ENCODE peak calls at places on chromosomes 4 and X, in four cellular contexts. One of them, this sample, is unnamed.

GRCh38 chrX:39869846-39870601 is 227.7 kb downstream of the BCOR start:
- DNase-seq in mucosa of descending colon: no peak
- DNase-seq in astrocyte: peak
- DNase-seq in brain microvascular endothelial cell: peak
- DNase-seq in this sample: peak

GRCh38 chr4:69322055-69322454 is 41.8 kb downstream of the UGT2B28 start:
- DNase-seq in mucosa of descending colon: no peak
- DNase-seq in astrocyte: peak
- DNase-seq in brain microvascular endothelial cell: peak
- DNase-seq in this sample: peak

GRCh38 chr4:53119685-53120084 is 246.2 kb downstream of the SCFD2 start:
- DNase-seq in mucosa of descending colon: no peak
- DNase-seq in astrocyte: peak
- DNase-seq in brain microvascular endothelial cell: peak
- DNase-seq in this sample: peak

GRCh38 chr4:169107528-169107927 is 97.5 kb upstream of the CBR4 start:
- DNase-seq in mucosa of descending colon: no peak
- DNase-seq in astrocyte: no peak
- DNase-seq in brain microvascular endothelial cell: no peak
- DNase-seq in this sample: no peak

GRCh38 chr4:90137545-90137944 is 10.4 kb downstream of the CCSER1 start:
- DNase-seq in mucosa of descending colon: no peak
- DNase-seq in astrocyte: no peak
- DNase-seq in brain microvascular endothelial cell: no peak
- DNase-seq in this sample: no peak

GRCh38 chrX:21711126-21711847 is 46.6 kb downstream of the SMPX start:
- DNase-seq in mucosa of descending colon: no peak
- DNase-seq in astrocyte: no peak
- DNase-seq in brain microvascular endothelial cell: no peak
- DNase-seq in this sample: no peak

GRCh38 chr4:28557755-28558154 is 1697.1 kb downstream of the STIM2 start:
- DNase-seq in mucosa of descending colon: no peak
- DNase-seq in astrocyte: no peak
- DNase-seq in brain microvascular endothelial cell: peak
- DNase-seq in this sample: peak

GRCh38 chr4:87109945-87110344 is 110.5 kb downstream of the KLHL8 start:
- DNase-seq in mucosa of descending colon: no peak
- DNase-seq in astrocyte: no peak
- DNase-seq in brain microvascular endothelial cell: no peak
- DNase-seq in this sample: no peak

GRCh38 chrX:118698516-118699247 is 28.7 kb upstream of the IL13RA1 start:
- DNase-seq in mucosa of descending colon: no peak
- DNase-seq in astrocyte: no peak
- DNase-seq in brain microvascular endothelial cell: peak
- DNase-seq in this sample: peak

GRCh38 chrX:53287493-53288138 is 6.2 kb upstream of the IQSEC2 start:
- DNase-seq in mucosa of descending colon: peak
- DNase-seq in astrocyte: peak
- DNase-seq in brain microvascular endothelial cell: peak
- DNase-seq in this sample: peak

GRCh38 chr4:101762025-101762424 is 28.5 kb upstream of the BANK1 start:
- DNase-seq in mucosa of descending colon: no peak
- DNase-seq in astrocyte: no peak
- DNase-seq in brain microvascular endothelial cell: no peak
- DNase-seq in this sample: no peak

GRCh38 chr4:175066923-175067627 is 148.9 kb downstream of the ADAM29 start:
- DNase-seq in mucosa of descending colon: no peak
- DNase-seq in astrocyte: no peak
- DNase-seq in brain microvascular endothelial cell: no peak
- DNase-seq in this sample: no peak

GRCh38 chr4:95627004-95627403 is 78.2 kb upstream of the UNC5C start:
- DNase-seq in mucosa of descending colon: no peak
- DNase-seq in astrocyte: no peak
- DNase-seq in brain microvascular endothelial cell: peak
- DNase-seq in this sample: peak

GRCh38 chrX:63050225-63050624 is 300.9 kb downstream of the SPIN4 start:
- DNase-seq in mucosa of descending colon: no peak
- DNase-seq in astrocyte: no peak
- DNase-seq in brain microvascular endothelial cell: no peak
- DNase-seq in this sample: no peak

GRCh38 chrX:1491851-1492349 is 39.2 kb upstream of the ASMTL start:
- DNase-seq in mucosa of descending colon: no peak
- DNase-seq in astrocyte: no peak
- DNase-seq in brain microvascular endothelial cell: peak
- DNase-seq in this sample: peak

GRCh38 chrX:132292753-132293152 is 73.5 kb upstream of the RAP2C start:
- DNase-seq in mucosa of descending colon: no peak
- DNase-seq in astrocyte: peak
- DNase-seq in brain microvascular endothelial cell: peak
- DNase-seq in this sample: peak

GRCh38 chrX:43065978-43066377 is 288.0 kb upstream of the PPP1R2C start:
- DNase-seq in mucosa of descending colon: no peak
- DNase-seq in astrocyte: no peak
- DNase-seq in brain microvascular endothelial cell: no peak
- DNase-seq in this sample: peak

GRCh38 chr4:25367004-25367621 is 9.9 kb upstream of the ANAPC4 start:
- DNase-seq in mucosa of descending colon: no peak
- DNase-seq in astrocyte: peak
- DNase-seq in brain microvascular endothelial cell: no peak
- DNase-seq in this sample: peak

GRCh38 chr4:6239486-6239885 is 30.2 kb upstream of the WFS1 start:
- DNase-seq in mucosa of descending colon: no peak
- DNase-seq in astrocyte: no peak
- DNase-seq in brain microvascular endothelial cell: no peak
- DNase-seq in this sample: no peak

GRCh38 chr4:2009651-2010233 is 968 bp upstream of the NELFA start:
- DNase-seq in mucosa of descending colon: peak
- DNase-seq in astrocyte: peak
- DNase-seq in brain microvascular endothelial cell: peak
- DNase-seq in this sample: peak

GRCh38 chr4:80610845-80611244 is 275.3 kb downstream of the CFAP299 start:
- DNase-seq in mucosa of descending colon: no peak
- DNase-seq in astrocyte: peak
- DNase-seq in brain microvascular endothelial cell: peak
- DNase-seq in this sample: peak

GRCh38 chrX:17488036-17488435 is 113.0 kb downstream of the NHS start:
- DNase-seq in mucosa of descending colon: no peak
- DNase-seq in astrocyte: peak
- DNase-seq in brain microvascular endothelial cell: peak
- DNase-seq in this sample: peak

GRCh38 chr4:120994521-120994920 is 72.0 kb upstream of the PRDM5 start:
- DNase-seq in mucosa of descending colon: no peak
- DNase-seq in astrocyte: no peak
- DNase-seq in brain microvascular endothelial cell: no peak
- DNase-seq in this sample: no peak

GRCh38 chrX:108558217-108558616 is 118.6 kb downstream of the COL4A5 start:
- DNase-seq in mucosa of descending colon: no peak
- DNase-seq in astrocyte: no peak
- DNase-seq in brain microvascular endothelial cell: no peak
- DNase-seq in this sample: no peak

GRCh38 chrX:39762266-39762841 is 335.4 kb downstream of the BCOR start:
- DNase-seq in mucosa of descending colon: no peak
- DNase-seq in astrocyte: peak
- DNase-seq in brain microvascular endothelial cell: peak
- DNase-seq in this sample: peak

GRCh38 chr4:1968667-1969295 is 40.0 kb downstream of the NELFA start:
- DNase-seq in mucosa of descending colon: no peak
- DNase-seq in astrocyte: no peak
- DNase-seq in brain microvascular endothelial cell: no peak
- DNase-seq in this sample: no peak

GRCh38 chr4:68348577-68348976 is 1.3 kb downstream of the YTHDC1 start:
- DNase-seq in mucosa of descending colon: no peak
- DNase-seq in astrocyte: no peak
- DNase-seq in brain microvascular endothelial cell: no peak
- DNase-seq in this sample: no peak

GRCh38 chr4:44661940-44662622 is 10.7 kb upstream of the YIPF7 start:
- DNase-seq in mucosa of descending colon: no peak
- DNase-seq in astrocyte: no peak
- DNase-seq in brain microvascular endothelial cell: no peak
- DNase-seq in this sample: no peak

GRCh38 chr4:113050361-113050760 is 908 bp downstream of the ANK2 start:
- DNase-seq in mucosa of descending colon: no peak
- DNase-seq in astrocyte: no peak
- DNase-seq in brain microvascular endothelial cell: no peak
- DNase-seq in this sample: no peak

GRCh38 chr4:113411496-113411938 is 350.0 kb downstream of the CAMK2D start:
- DNase-seq in mucosa of descending colon: no peak
- DNase-seq in astrocyte: peak
- DNase-seq in brain microvascular endothelial cell: peak
- DNase-seq in this sample: peak

GRCh38 chrX:45196701-45197100 is 4.0 kb downstream of the DIPK2B start:
- DNase-seq in mucosa of descending colon: no peak
- DNase-seq in astrocyte: peak
- DNase-seq in brain microvascular endothelial cell: peak
- DNase-seq in this sample: peak

GRCh38 chrX:106621836-106622235 is 10.1 kb downstream of the RADX start:
- DNase-seq in mucosa of descending colon: no peak
- DNase-seq in astrocyte: no peak
- DNase-seq in brain microvascular endothelial cell: no peak
- DNase-seq in this sample: no peak

GRCh38 chrX:106615041-106615440 is 3.3 kb downstream of the RADX start:
- DNase-seq in mucosa of descending colon: no peak
- DNase-seq in astrocyte: peak
- DNase-seq in brain microvascular endothelial cell: no peak
- DNase-seq in this sample: no peak

DNA sequence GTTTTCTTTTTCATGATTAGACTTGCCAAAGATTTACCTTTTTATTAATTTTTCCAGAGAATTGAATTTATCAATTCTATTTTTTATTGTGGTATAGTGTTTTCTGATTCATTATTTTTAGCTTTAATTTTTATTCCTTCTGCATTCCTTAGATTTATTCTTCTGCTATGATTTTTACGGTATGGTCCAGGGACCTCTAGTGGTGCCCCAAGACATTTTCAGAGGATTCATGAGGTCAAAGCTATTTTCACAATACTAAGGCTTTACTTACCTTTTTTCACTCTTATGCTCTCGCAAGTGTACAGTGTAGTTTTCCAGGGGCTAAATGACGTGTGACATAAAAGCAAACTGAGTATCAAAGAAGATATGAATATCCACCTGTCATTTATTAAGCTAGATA is 8.0 kb downstream of the RADX start:
- DNase-seq in mucosa of descending colon: no peak
- DNase-seq in astrocyte: no peak
- DNase-seq in brain microvascular endothelial cell: no peak
- DNase-seq in this sample: peak
- TF ChIP-seq CTCF in mucosa of descending colon: no peak
- TF ChIP-seq CTCF in astrocyte: peak
- TF ChIP-seq CTCF in brain microvascular endothelial cell: peak
- TF ChIP-seq CTCF in this sample: peak

DNA sequence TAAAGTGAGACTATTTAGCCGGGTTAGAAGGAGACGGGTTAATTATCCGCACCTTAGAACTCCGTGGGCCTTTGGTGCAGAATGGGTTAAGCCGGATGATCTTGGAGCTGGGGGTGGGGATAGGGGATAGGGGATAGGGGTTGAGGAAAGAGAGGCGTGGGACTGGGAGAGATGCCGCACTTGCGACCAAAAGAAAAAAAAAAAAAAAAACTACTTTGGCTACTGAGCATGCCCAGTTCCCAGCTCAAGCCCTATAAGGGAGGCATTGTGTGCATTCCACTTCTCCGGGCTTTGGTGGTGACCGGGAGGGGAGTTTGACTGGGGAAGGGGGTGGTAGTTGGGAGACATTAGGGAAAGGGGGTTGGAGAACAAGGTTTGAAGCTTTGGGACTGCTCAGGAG is at the start of gene SLITRK4:
- DNase-seq in mucosa of descending colon: peak
- DNase-seq in astrocyte: no peak
- DNase-seq in brain microvascular endothelial cell: no peak
- DNase-seq in this sample: peak
- H3K4me3 ChIP-seq in mucosa of descending colon: no peak
- H3K4me3 ChIP-seq in astrocyte: no peak
- H3K4me3 ChIP-seq in brain microvascular endothelial cell: peak
- H3K4me3 ChIP-seq in this sample: peak

GRCh38 chrX:46573331-46573895 is at the start of gene CHST7:
- DNase-seq in mucosa of descending colon: peak
- DNase-seq in astrocyte: peak
- DNase-seq in brain microvascular endothelial cell: peak
- DNase-seq in this sample: peak

GRCh38 chrX:46574941-46575381 is 1.4 kb downstream of the CHST7 start:
- DNase-seq in mucosa of descending colon: peak
- DNase-seq in astrocyte: no peak
- DNase-seq in brain microvascular endothelial cell: no peak
- DNase-seq in this sample: no peak

GRCh38 chrX:46573896-46574336 is 351 bp downstream of the CHST7 start:
- DNase-seq in mucosa of descending colon: peak
- DNase-seq in astrocyte: peak
- DNase-seq in brain microvascular endothelial cell: peak
- DNase-seq in this sample: peak

GRCh38 chrX:46575586-46575985 is 2.0 kb downstream of the CHST7 start:
- DNase-seq in mucosa of descending colon: no peak
- DNase-seq in astrocyte: no peak
- DNase-seq in brain microvascular endothelial cell: no peak
- DNase-seq in this sample: no peak

DNA sequence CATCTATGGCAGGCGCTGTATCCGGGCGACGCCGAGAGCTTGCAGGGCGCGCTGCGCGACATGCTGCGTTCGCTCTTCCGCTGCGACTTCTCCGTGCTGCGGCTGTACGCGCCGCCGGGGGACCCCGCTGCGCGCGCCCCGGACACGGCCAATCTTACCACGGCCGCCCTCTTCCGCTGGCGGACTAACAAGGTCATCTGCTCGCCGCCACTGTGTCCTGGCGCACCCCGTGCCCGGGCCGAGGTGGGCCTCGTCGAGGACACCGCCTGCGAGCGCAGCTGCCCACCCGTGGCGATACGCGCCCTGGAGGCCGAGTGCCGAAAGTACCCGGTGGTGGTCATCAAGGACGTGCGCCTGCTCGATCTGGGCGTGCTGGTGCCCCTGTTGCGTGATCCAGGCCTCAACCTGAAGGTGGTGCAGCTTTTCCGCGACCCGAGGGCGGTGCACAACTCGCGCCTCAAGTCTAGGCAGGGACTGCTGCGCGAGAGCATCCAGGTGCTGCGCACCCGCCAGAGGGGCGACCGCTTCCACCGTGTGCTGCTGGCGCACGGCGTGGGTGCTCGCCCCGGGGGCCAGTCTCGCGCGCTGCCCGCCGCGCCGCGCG is 874 bp downstream of the CHST7 start:
- DNase-seq in mucosa of descending colon: no peak
- DNase-seq in astrocyte: no peak
- DNase-seq in brain microvascular endothelial cell: no peak
- DNase-seq in this sample: no peak
- TF ChIP-seq CTCF in mucosa of descending colon: no peak
- TF ChIP-seq CTCF in astrocyte: no peak
- TF ChIP-seq CTCF in brain microvascular endothelial cell: no peak
- TF ChIP-seq CTCF in this sample: no peak

GRCh38 chr4:24322986-24323385 is 261.4 kb downstream of the DHX15 start:
- DNase-seq in mucosa of descending colon: no peak
- DNase-seq in astrocyte: peak
- DNase-seq in brain microvascular endothelial cell: no peak
- DNase-seq in this sample: no peak

GRCh38 chr4:24321637-24322036 is 262.7 kb downstream of the DHX15 start:
- DNase-seq in mucosa of descending colon: no peak
- DNase-seq in astrocyte: no peak
- DNase-seq in brain microvascular endothelial cell: no peak
- DNase-seq in this sample: no peak

GRCh38 chr4:24322517-24322916 is 261.8 kb downstream of the DHX15 start:
- DNase-seq in mucosa of descending colon: no peak
- DNase-seq in astrocyte: peak
- DNase-seq in brain microvascular endothelial cell: no peak
- DNase-seq in this sample: no peak

GRCh38 chr4:24321151-24321550 is 263.2 kb downstream of the DHX15 start:
- DNase-seq in mucosa of descending colon: no peak
- DNase-seq in astrocyte: peak
- DNase-seq in brain microvascular endothelial cell: no peak
- DNase-seq in this sample: no peak
- H3K4me3 ChIP-seq in mucosa of descending colon: no peak
- H3K4me3 ChIP-seq in astrocyte: peak
- H3K4me3 ChIP-seq in brain microvascular endothelial cell: no peak
- H3K4me3 ChIP-seq in this sample: no peak